ENCODE peak calls at places on chromosomes 11 and 22, in four cellular contexts. One of them, this sample, is unnamed.

GRCh38 chr22:37259540-37260029 is 15.5 kb upstream of the RAC2 start:
- DNase-seq in activated CD8-positive, alpha-beta T cell treated with anti-CD3 and anti-CD28 coated beads for 36 hours: no peak
- DNase-seq in Calu3: no peak
- DNase-seq in esophagus squamous epithelium: no peak
- DNase-seq in this sample: no peak

GRCh38 chr11:74370122-74370521 is 28.1 kb downstream of the PGM2L1 start:
- DNase-seq in activated CD8-positive, alpha-beta T cell treated with anti-CD3 and anti-CD28 coated beads for 36 hours: no peak
- DNase-seq in esophagus squamous epithelium: no peak
- DNase-seq in Calu3: no peak
- DNase-seq in this sample: no peak

GRCh38 chr11:2325719-2326118 is 23.9 kb downstream of the TSPAN32 start:
- DNase-seq in esophagus squamous epithelium: no peak
- DNase-seq in Calu3: no peak
- DNase-seq in activated CD8-positive, alpha-beta T cell treated with anti-CD3 and anti-CD28 coated beads for 36 hours: no peak
- DNase-seq in this sample: no peak

GRCh38 chr11:44484211-44484610 is 81.3 kb upstream of the CD82 start:
- DNase-seq in esophagus squamous epithelium: no peak
- DNase-seq in Calu3: peak; percentile 19
- DNase-seq in activated CD8-positive, alpha-beta T cell treated with anti-CD3 and anti-CD28 coated beads for 36 hours: no peak
- DNase-seq in this sample: peak; percentile 28

GRCh38 chr11:125902315-125902926 is 585 bp downstream of the PUS3 start:
- DNase-seq in Calu3: no peak
- DNase-seq in esophagus squamous epithelium: no peak
- DNase-seq in activated CD8-positive, alpha-beta T cell treated with anti-CD3 and anti-CD28 coated beads for 36 hours: no peak
- DNase-seq in this sample: no peak

GRCh38 chr11:75303544-75304224 is 47.8 kb downstream of the ARRB1 start:
- DNase-seq in esophagus squamous epithelium: no peak
- DNase-seq in Calu3: no peak
- DNase-seq in activated CD8-positive, alpha-beta T cell treated with anti-CD3 and anti-CD28 coated beads for 36 hours: no peak
- DNase-seq in this sample: no peak

GRCh38 chr22:43928418-43929307 is 5.1 kb downstream of the PNPLA3 start:
- DNase-seq in activated CD8-positive, alpha-beta T cell treated with anti-CD3 and anti-CD28 coated beads for 36 hours: no peak
- DNase-seq in esophagus squamous epithelium: no peak
- DNase-seq in Calu3: no peak
- DNase-seq in this sample: no peak

GRCh38 chr11:46903846-46904245 is 14.5 kb downstream of the LRP4 start:
- DNase-seq in Calu3: no peak
- DNase-seq in activated CD8-positive, alpha-beta T cell treated with anti-CD3 and anti-CD28 coated beads for 36 hours: no peak
- DNase-seq in esophagus squamous epithelium: no peak
- DNase-seq in this sample: no peak

GRCh38 chr11:93528757-93529639 is 14.2 kb downstream of the SMCO4 start:
- DNase-seq in activated CD8-positive, alpha-beta T cell treated with anti-CD3 and anti-CD28 coated beads for 36 hours: no peak
- DNase-seq in esophagus squamous epithelium: no peak
- DNase-seq in Calu3: no peak
- DNase-seq in this sample: no peak

DNA sequence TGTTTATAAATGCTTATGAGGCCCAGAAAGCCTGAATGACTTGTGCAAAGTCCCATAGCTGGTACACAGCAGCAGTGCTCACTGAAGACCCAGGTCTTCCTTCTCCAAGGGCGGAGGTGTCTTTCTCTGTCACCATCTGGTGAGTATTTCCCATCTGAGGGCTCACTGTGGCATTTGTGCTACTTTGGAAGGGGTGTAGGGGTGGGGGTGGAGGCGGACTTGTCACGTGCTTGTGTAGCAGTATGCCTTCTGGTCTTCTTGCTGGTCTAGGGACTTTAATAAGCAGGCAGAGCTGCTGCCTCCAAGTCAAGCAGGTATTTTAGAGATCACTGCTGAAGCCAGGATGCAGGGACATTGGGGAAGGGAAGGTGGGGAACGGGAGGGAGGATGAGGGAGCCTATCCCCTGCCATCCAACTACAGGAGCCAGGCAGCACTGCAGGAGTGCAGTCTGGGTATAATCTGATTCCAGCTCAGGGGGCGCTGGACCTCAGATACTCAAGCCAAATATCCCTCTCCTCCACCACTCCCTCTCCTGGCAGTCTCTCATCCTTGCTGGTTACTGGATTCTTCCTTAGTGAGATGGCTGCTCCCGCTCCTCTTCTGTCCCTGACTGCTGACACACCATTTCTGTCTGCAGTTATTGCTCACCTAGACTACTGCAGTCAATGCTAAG is 3.4 kb downstream of the ABCC8 start:
- DNase-seq in activated CD8-positive, alpha-beta T cell treated with anti-CD3 and anti-CD28 coated beads for 36 hours: no peak
- DNase-seq in Calu3: peak; percentile 57
- DNase-seq in esophagus squamous epithelium: no peak
- DNase-seq in this sample: no peak
- TF ChIP-seq CTCF in activated CD8-positive, alpha-beta T cell treated with anti-CD3 and anti-CD28 coated beads for 36 hours: no peak
- TF ChIP-seq CTCF in Calu3: peak; percentile 59
- TF ChIP-seq CTCF in esophagus squamous epithelium: no peak
- TF ChIP-seq CTCF in this sample: no peak

GRCh38 chr22:39291501-39291900 is 27.9 kb downstream of the RPL3 start:
- DNase-seq in activated CD8-positive, alpha-beta T cell treated with anti-CD3 and anti-CD28 coated beads for 36 hours: no peak
- DNase-seq in Calu3: no peak
- DNase-seq in esophagus squamous epithelium: no peak
- DNase-seq in this sample: no peak
- TF ChIP-seq CTCF in activated CD8-positive, alpha-beta T cell treated with anti-CD3 and anti-CD28 coated beads for 36 hours: no peak
- TF ChIP-seq CTCF in Calu3: peak; percentile 35
- TF ChIP-seq CTCF in esophagus squamous epithelium: no peak
- TF ChIP-seq CTCF in this sample: no peak

GRCh38 chr11:57643802-57644201 is 5.9 kb downstream of the YPEL4 start:
- DNase-seq in Calu3: no peak
- DNase-seq in esophagus squamous epithelium: no peak
- DNase-seq in activated CD8-positive, alpha-beta T cell treated with anti-CD3 and anti-CD28 coated beads for 36 hours: no peak
- DNase-seq in this sample: no peak

GRCh38 chr11:57639321-57640067 is 10.2 kb downstream of the YPEL4 start:
- DNase-seq in activated CD8-positive, alpha-beta T cell treated with anti-CD3 and anti-CD28 coated beads for 36 hours: peak; percentile 32
- DNase-seq in esophagus squamous epithelium: no peak
- DNase-seq in Calu3: no peak
- DNase-seq in this sample: no peak

GRCh38 chr11:57640068-57640800 is 9.5 kb downstream of the YPEL4 start:
- DNase-seq in Calu3: no peak
- DNase-seq in esophagus squamous epithelium: no peak
- DNase-seq in activated CD8-positive, alpha-beta T cell treated with anti-CD3 and anti-CD28 coated beads for 36 hours: no peak
- DNase-seq in this sample: no peak

GRCh38 chr11:57641011-57641410 is 8.7 kb downstream of the YPEL4 start:
- DNase-seq in esophagus squamous epithelium: no peak
- DNase-seq in activated CD8-positive, alpha-beta T cell treated with anti-CD3 and anti-CD28 coated beads for 36 hours: no peak
- DNase-seq in Calu3: peak; percentile 42
- DNase-seq in this sample: no peak

GRCh38 chr11:57641426-57641825 is 8.3 kb downstream of the YPEL4 start:
- DNase-seq in esophagus squamous epithelium: no peak
- DNase-seq in activated CD8-positive, alpha-beta T cell treated with anti-CD3 and anti-CD28 coated beads for 36 hours: peak; percentile 32
- DNase-seq in Calu3: peak; percentile 23
- DNase-seq in this sample: peak; percentile 65
- TF ChIP-seq CTCF in esophagus squamous epithelium: peak; percentile 53
- TF ChIP-seq CTCF in activated CD8-positive, alpha-beta T cell treated with anti-CD3 and anti-CD28 coated beads for 36 hours: peak; percentile 41
- TF ChIP-seq CTCF in Calu3: peak; percentile 30
- TF ChIP-seq CTCF in this sample: peak; percentile 46

GRCh38 chr11:12577746-12578644 is 96.2 kb upstream of the TEAD1 start:
- DNase-seq in esophagus squamous epithelium: no peak
- DNase-seq in Calu3: no peak
- DNase-seq in activated CD8-positive, alpha-beta T cell treated with anti-CD3 and anti-CD28 coated beads for 36 hours: no peak
- DNase-seq in this sample: no peak
- TF ChIP-seq CTCF in esophagus squamous epithelium: no peak
- TF ChIP-seq CTCF in Calu3: no peak
- TF ChIP-seq CTCF in activated CD8-positive, alpha-beta T cell treated with anti-CD3 and anti-CD28 coated beads for 36 hours: no peak
- TF ChIP-seq CTCF in this sample: no peak

DNA sequence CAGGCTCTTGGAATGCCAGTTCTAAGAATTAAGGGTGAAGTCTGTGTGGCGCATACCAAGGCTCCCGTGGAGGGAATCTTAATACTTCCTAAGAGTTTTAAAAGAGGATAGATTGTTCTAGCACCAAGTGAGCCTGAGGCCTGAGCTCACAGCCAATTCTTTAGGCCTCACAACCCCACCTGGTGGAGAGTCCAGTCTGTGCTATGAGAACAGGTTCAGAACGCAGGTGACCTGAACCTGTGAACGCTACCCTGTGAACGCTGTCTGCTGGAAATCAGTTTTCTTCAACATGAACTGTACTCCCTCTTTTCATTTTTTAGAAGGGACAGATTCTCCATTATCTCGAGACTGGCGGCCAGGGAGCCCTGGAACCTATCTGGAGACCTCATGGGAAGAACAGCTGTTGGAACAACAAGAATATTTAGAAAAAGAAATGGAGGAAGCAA is 43.2 kb upstream of the DLAT start:
- DNase-seq in esophagus squamous epithelium: no peak
- DNase-seq in activated CD8-positive, alpha-beta T cell treated with anti-CD3 and anti-CD28 coated beads for 36 hours: peak; percentile 81
- DNase-seq in Calu3: peak; percentile 73
- DNase-seq in this sample: peak; percentile 71
- TF ChIP-seq CTCF in esophagus squamous epithelium: peak; percentile 84
- TF ChIP-seq CTCF in activated CD8-positive, alpha-beta T cell treated with anti-CD3 and anti-CD28 coated beads for 36 hours: peak; percentile 66
- TF ChIP-seq CTCF in Calu3: no peak
- TF ChIP-seq CTCF in this sample: peak; percentile 59

DNA sequence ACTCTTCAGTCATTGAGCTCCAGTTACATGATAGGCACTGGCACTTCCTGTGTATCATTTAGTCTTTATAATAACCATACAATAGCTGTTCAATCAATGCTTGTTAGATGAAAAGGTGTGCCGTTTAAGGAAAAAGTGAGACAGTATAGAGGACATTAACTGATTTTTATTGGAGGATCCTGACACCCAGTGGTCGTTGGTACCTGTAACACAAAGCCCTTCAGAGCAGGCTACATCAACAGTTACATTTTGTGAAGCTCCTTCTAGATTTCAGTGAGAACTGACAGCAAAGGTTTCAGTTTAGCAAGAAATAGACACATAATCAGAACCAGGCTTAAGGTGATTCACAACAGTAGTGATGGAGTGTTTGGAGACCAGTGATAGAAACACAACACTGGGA is 44.2 kb downstream of the CCDC81 start:
- DNase-seq in activated CD8-positive, alpha-beta T cell treated with anti-CD3 and anti-CD28 coated beads for 36 hours: peak; percentile 33
- DNase-seq in esophagus squamous epithelium: no peak
- DNase-seq in Calu3: no peak
- DNase-seq in this sample: no peak
- TF ChIP-seq CTCF in activated CD8-positive, alpha-beta T cell treated with anti-CD3 and anti-CD28 coated beads for 36 hours: no peak
- TF ChIP-seq CTCF in esophagus squamous epithelium: no peak
- TF ChIP-seq CTCF in Calu3: no peak
- TF ChIP-seq CTCF in this sample: peak; percentile 7

DNA sequence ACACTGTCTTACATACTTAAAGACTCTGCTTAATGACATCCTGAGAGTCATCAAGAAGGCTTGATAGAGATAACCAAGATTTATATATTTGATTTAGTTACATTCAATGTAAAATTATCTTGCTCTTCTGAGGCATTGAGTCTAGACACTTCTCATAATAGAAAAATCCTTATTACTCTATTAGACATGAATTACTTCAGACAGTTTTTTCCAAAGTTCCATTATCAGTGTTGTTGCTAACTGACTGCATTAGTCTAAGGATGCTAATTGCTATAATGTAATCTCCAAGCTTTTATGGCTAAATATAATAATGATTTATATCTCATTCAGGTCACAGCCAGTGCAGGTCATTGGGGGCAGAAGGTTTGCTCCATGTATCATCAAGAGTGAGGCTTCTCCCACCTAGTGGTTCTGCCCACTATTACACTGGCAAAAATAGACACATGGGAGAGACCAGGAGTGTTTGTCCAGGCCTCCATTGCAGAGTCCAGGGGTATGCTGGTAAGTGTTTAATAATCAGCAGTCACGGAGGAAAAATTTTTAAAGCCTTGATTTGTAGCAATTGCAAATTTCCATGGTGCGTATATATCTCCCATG is 377.2 kb upstream of the DDI1 start:
- DNase-seq in Calu3: peak; percentile 6
- DNase-seq in activated CD8-positive, alpha-beta T cell treated with anti-CD3 and anti-CD28 coated beads for 36 hours: no peak
- DNase-seq in esophagus squamous epithelium: no peak
- DNase-seq in this sample: no peak
- TF ChIP-seq CTCF in Calu3: no peak
- TF ChIP-seq CTCF in activated CD8-positive, alpha-beta T cell treated with anti-CD3 and anti-CD28 coated beads for 36 hours: no peak
- TF ChIP-seq CTCF in esophagus squamous epithelium: no peak
- TF ChIP-seq CTCF in this sample: peak; percentile 9

GRCh38 chr11:19076744-19077589 is 16.4 kb upstream of the MRGPRX2 start:
- DNase-seq in esophagus squamous epithelium: no peak
- DNase-seq in Calu3: peak; percentile 79
- DNase-seq in activated CD8-positive, alpha-beta T cell treated with anti-CD3 and anti-CD28 coated beads for 36 hours: peak; percentile 73
- DNase-seq in this sample: peak; percentile 67

GRCh38 chr11:19079643-19080440 is 19.3 kb upstream of the MRGPRX2 start:
- DNase-seq in esophagus squamous epithelium: no peak
- DNase-seq in Calu3: peak; percentile 70
- DNase-seq in activated CD8-positive, alpha-beta T cell treated with anti-CD3 and anti-CD28 coated beads for 36 hours: no peak
- DNase-seq in this sample: no peak

GRCh38 chr11:19075636-19076035 is 15.1 kb upstream of the MRGPRX2 start:
- DNase-seq in esophagus squamous epithelium: no peak
- DNase-seq in activated CD8-positive, alpha-beta T cell treated with anti-CD3 and anti-CD28 coated beads for 36 hours: no peak
- DNase-seq in Calu3: no peak
- DNase-seq in this sample: no peak

GRCh38 chr11:19080579-19080993 is 20.1 kb upstream of the MRGPRX2 start:
- DNase-seq in activated CD8-positive, alpha-beta T cell treated with anti-CD3 and anti-CD28 coated beads for 36 hours: no peak
- DNase-seq in esophagus squamous epithelium: no peak
- DNase-seq in Calu3: no peak
- DNase-seq in this sample: no peak

DNA sequence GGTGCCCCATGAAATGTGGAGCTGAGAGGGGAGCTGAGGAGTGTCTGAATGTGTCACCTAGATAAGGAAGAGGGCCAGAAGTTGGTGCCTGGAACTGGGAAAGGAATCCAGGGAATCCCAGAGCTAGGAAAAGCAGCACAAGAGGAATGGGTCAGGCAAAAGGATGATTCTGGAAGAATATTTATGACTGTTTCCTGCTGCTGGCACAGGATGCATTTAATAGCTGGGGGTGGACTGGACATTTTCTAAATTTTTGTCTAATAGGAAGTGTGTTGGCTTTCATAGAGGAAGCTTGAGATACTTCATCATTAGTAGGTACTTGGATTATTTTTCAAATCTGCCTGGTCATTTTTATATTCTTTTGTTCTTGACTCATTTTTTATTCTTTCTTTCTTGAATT is 17.4 kb upstream of the MRGPRX2 start:
- DNase-seq in Calu3: no peak
- DNase-seq in esophagus squamous epithelium: no peak
- DNase-seq in activated CD8-positive, alpha-beta T cell treated with anti-CD3 and anti-CD28 coated beads for 36 hours: no peak
- DNase-seq in this sample: no peak
- TF ChIP-seq CTCF in Calu3: no peak
- TF ChIP-seq CTCF in esophagus squamous epithelium: no peak
- TF ChIP-seq CTCF in activated CD8-positive, alpha-beta T cell treated with anti-CD3 and anti-CD28 coated beads for 36 hours: no peak
- TF ChIP-seq CTCF in this sample: no peak

GRCh38 chr11:64124147-64124546 is 41.8 kb downstream of the MACROD1 start:
- DNase-seq in activated CD8-positive, alpha-beta T cell treated with anti-CD3 and anti-CD28 coated beads for 36 hours: no peak
- DNase-seq in esophagus squamous epithelium: no peak
- DNase-seq in Calu3: no peak
- DNase-seq in this sample: no peak
- TF ChIP-seq CTCF in activated CD8-positive, alpha-beta T cell treated with anti-CD3 and anti-CD28 coated beads for 36 hours: no peak
- TF ChIP-seq CTCF in esophagus squamous epithelium: no peak
- TF ChIP-seq CTCF in Calu3: no peak
- TF ChIP-seq CTCF in this sample: no peak

This sample was measured in GM10248.